ENCODE peak calls at places on chromosomes 16 and 17, in ten cellular contexts. One of them, this sample, is unnamed.

GRCh38 chr16:73890524-73891500 is 405.8 kb upstream of the PSMD7 start:
- DNase-seq in GM12878: no peak
- DNase-seq in tibial nerve: no peak
- DNase-seq in transverse colon: peak
- DNase-seq in Peyer's patch: no peak
- DNase-seq in breast epithelium: no peak
- DNase-seq in prostate gland: no peak
- DNase-seq in A549: no peak
- DNase-seq in adrenal gland: no peak
- DNase-seq in ovary: no peak
- DNase-seq in this sample: no peak

GRCh38 chr17:78971764-78972506 is 7.8 kb downstream of the LGALS3BP start:
- DNase-seq in adrenal gland: no peak
- DNase-seq in transverse colon: no peak
- DNase-seq in Peyer's patch: peak
- DNase-seq in A549: no peak
- DNase-seq in GM12878: no peak
- DNase-seq in prostate gland: no peak
- DNase-seq in breast epithelium: no peak
- DNase-seq in ovary: no peak
- DNase-seq in tibial nerve: no peak
- DNase-seq in this sample: no peak

GRCh38 chr16:27251561-27252205 is 16.9 kb downstream of the NSMCE1 start:
- DNase-seq in ovary: no peak
- DNase-seq in tibial nerve: no peak
- DNase-seq in Peyer's patch: no peak
- DNase-seq in transverse colon: no peak
- DNase-seq in adrenal gland: no peak
- DNase-seq in A549: no peak
- DNase-seq in breast epithelium: peak
- DNase-seq in GM12878: no peak
- DNase-seq in prostate gland: no peak
- DNase-seq in this sample: no peak

GRCh38 chr17:68377771-68378201 is 79.5 kb downstream of the WIPI1 start:
- DNase-seq in breast epithelium: no peak
- DNase-seq in transverse colon: no peak
- DNase-seq in GM12878: no peak
- DNase-seq in adrenal gland: no peak
- DNase-seq in ovary: no peak
- DNase-seq in tibial nerve: no peak
- DNase-seq in prostate gland: no peak
- DNase-seq in A549: no peak
- DNase-seq in Peyer's patch: no peak
- DNase-seq in this sample: no peak

GRCh38 chr16:48442379-48442778 is 57.2 kb upstream of the SIAH1 start:
- DNase-seq in breast epithelium: no peak
- DNase-seq in A549: no peak
- DNase-seq in prostate gland: no peak
- DNase-seq in transverse colon: no peak
- DNase-seq in ovary: no peak
- DNase-seq in adrenal gland: no peak
- DNase-seq in tibial nerve: no peak
- DNase-seq in GM12878: no peak
- DNase-seq in Peyer's patch: no peak
- DNase-seq in this sample: no peak

GRCh38 chr17:37147301-37147812 is 198.6 kb downstream of the AATF start:
- DNase-seq in prostate gland: peak
- DNase-seq in adrenal gland: no peak
- DNase-seq in ovary: no peak
- DNase-seq in tibial nerve: no peak
- DNase-seq in Peyer's patch: no peak
- DNase-seq in breast epithelium: no peak
- DNase-seq in A549: peak
- DNase-seq in transverse colon: no peak
- DNase-seq in GM12878: peak
- DNase-seq in this sample: no peak

GRCh38 chr17:41334899-41335298 is 15.7 kb downstream of the KRT33A start:
- DNase-seq in adrenal gland: no peak
- DNase-seq in prostate gland: no peak
- DNase-seq in tibial nerve: no peak
- DNase-seq in GM12878: no peak
- DNase-seq in A549: no peak
- DNase-seq in Peyer's patch: no peak
- DNase-seq in ovary: no peak
- DNase-seq in breast epithelium: no peak
- DNase-seq in transverse colon: no peak
- DNase-seq in this sample: no peak

GRCh38 chr16:66662445-66663194 is 33.9 kb downstream of the CMTM4 start:
- DNase-seq in Peyer's patch: no peak
- DNase-seq in transverse colon: no peak
- DNase-seq in adrenal gland: no peak
- DNase-seq in tibial nerve: peak
- DNase-seq in breast epithelium: no peak
- DNase-seq in A549: peak
- DNase-seq in GM12878: no peak
- DNase-seq in prostate gland: no peak
- DNase-seq in ovary: no peak
- DNase-seq in this sample: no peak

GRCh38 chr16:74769791-74770190 is 4.8 kb downstream of the FA2H start:
- DNase-seq in breast epithelium: no peak
- DNase-seq in prostate gland: no peak
- DNase-seq in transverse colon: no peak
- DNase-seq in Peyer's patch: no peak
- DNase-seq in GM12878: no peak
- DNase-seq in adrenal gland: no peak
- DNase-seq in A549: no peak
- DNase-seq in tibial nerve: no peak
- DNase-seq in ovary: no peak
- DNase-seq in this sample: no peak

GRCh38 chr16:87463722-87464690 is 28.8 kb downstream of the ZCCHC14 start:
- DNase-seq in prostate gland: no peak
- DNase-seq in GM12878: no peak
- DNase-seq in Peyer's patch: no peak
- DNase-seq in transverse colon: peak
- DNase-seq in breast epithelium: no peak
- DNase-seq in tibial nerve: peak
- DNase-seq in adrenal gland: peak
- DNase-seq in ovary: peak
- DNase-seq in A549: no peak
- DNase-seq in this sample: no peak

GRCh38 chr17:58283674-58284612 is 3.2 kb upstream of the MPO start:
- DNase-seq in Peyer's patch: no peak
- DNase-seq in breast epithelium: peak
- DNase-seq in ovary: no peak
- DNase-seq in adrenal gland: no peak
- DNase-seq in GM12878: no peak
- DNase-seq in A549: no peak
- DNase-seq in prostate gland: no peak
- DNase-seq in tibial nerve: peak
- DNase-seq in transverse colon: no peak
- DNase-seq in this sample: no peak

GRCh38 chr16:82954224-82954929 is 327.6 kb downstream of the CDH13 start:
- DNase-seq in GM12878: no peak
- DNase-seq in Peyer's patch: no peak
- DNase-seq in breast epithelium: no peak
- DNase-seq in A549: no peak
- DNase-seq in ovary: no peak
- DNase-seq in prostate gland: no peak
- DNase-seq in tibial nerve: no peak
- DNase-seq in transverse colon: no peak
- DNase-seq in adrenal gland: no peak
- DNase-seq in this sample: no peak

GRCh38 chr16:62190426-62190825 is 154.2 kb upstream of the CDH8 start:
- DNase-seq in GM12878: no peak
- DNase-seq in ovary: no peak
- DNase-seq in adrenal gland: no peak
- DNase-seq in prostate gland: no peak
- DNase-seq in A549: no peak
- DNase-seq in breast epithelium: no peak
- DNase-seq in tibial nerve: no peak
- DNase-seq in Peyer's patch: no peak
- DNase-seq in transverse colon: no peak
- DNase-seq in this sample: no peak

DNA sequence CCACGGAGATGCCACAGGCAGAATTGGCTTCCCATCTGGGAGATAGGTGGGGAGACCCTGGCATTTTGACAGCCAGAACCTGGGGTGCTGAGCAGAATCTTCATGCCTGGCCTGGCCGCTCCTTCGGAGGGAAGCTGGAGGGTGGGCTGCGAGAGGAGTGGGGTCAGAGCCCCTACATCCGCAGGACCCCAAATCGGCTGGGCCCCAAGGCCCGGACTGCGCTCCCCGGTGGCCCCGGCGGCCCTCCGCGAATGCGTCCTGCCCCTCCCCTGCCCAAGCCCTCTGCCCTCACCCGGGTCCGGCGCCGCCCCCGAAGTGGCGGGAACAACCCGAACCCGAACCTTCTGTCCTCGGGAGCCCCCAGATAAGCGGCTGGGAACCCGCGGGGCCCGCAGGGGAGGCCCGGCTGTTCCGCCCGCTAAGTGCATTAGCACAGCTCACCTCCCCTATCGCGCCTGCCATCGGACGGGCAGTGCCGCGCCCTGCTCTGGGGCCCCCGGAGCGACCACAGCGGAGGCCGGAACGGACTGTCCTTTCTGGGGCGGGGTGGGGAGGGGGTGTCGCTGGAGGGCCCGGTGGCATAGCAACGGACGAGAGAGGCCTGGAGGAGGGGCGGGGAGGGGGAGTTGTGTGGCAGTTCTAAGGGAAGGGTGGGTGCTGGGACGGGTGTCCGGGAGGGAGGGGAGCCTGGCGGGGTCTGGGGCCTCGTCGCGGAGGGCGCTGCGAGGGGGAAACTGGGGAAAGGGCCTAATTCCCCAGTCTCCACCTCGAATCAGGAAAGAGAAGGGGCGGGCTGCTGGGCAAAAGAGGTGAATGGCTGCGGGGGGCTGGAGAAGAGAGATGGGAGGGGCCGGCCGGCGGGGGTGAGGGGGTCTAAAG is 752 bp upstream of the PNMT start:
- DNase-seq in breast epithelium: no peak
- DNase-seq in ovary: no peak
- DNase-seq in prostate gland: no peak
- DNase-seq in tibial nerve: no peak
- DNase-seq in A549: no peak
- DNase-seq in transverse colon: peak
- DNase-seq in adrenal gland: no peak
- DNase-seq in GM12878: no peak
- DNase-seq in Peyer's patch: peak
- DNase-seq in this sample: no peak
- TF ChIP-seq POLR2A in breast epithelium: no peak
- TF ChIP-seq POLR2A in ovary: no peak
- TF ChIP-seq POLR2A in prostate gland: no peak
- TF ChIP-seq POLR2A in tibial nerve: no peak
- TF ChIP-seq POLR2A in A549: no peak
- TF ChIP-seq POLR2A in transverse colon: no peak
- TF ChIP-seq POLR2A in adrenal gland: no peak
- TF ChIP-seq POLR2A in GM12878: no peak
- TF ChIP-seq POLR2A in Peyer's patch: no peak
- TF ChIP-seq POLR2A in this sample: peak

GRCh38 chr16:3087243-3087791 is 11.8 kb downstream of the ZSCAN10 start:
- DNase-seq in prostate gland: no peak
- DNase-seq in A549: no peak
- DNase-seq in Peyer's patch: no peak
- DNase-seq in ovary: no peak
- DNase-seq in transverse colon: no peak
- DNase-seq in tibial nerve: no peak
- DNase-seq in breast epithelium: no peak
- DNase-seq in GM12878: no peak
- DNase-seq in adrenal gland: peak
- DNase-seq in this sample: no peak
- TF ChIP-seq CTCF in prostate gland: peak
- TF ChIP-seq CTCF in A549: peak
- TF ChIP-seq CTCF in Peyer's patch: peak
- TF ChIP-seq CTCF in ovary: no peak
- TF ChIP-seq CTCF in transverse colon: no peak
- TF ChIP-seq CTCF in tibial nerve: no peak
- TF ChIP-seq CTCF in breast epithelium: no peak
- TF ChIP-seq CTCF in GM12878: peak
- TF ChIP-seq CTCF in adrenal gland: no peak
- TF ChIP-seq CTCF in this sample: peak

GRCh38 chr16:85370543-85370880 is 242.6 kb upstream of the GSE1 start:
- DNase-seq in tibial nerve: no peak
- DNase-seq in Peyer's patch: no peak
- DNase-seq in A549: no peak
- DNase-seq in transverse colon: no peak
- DNase-seq in ovary: no peak
- DNase-seq in prostate gland: no peak
- DNase-seq in GM12878: no peak
- DNase-seq in adrenal gland: no peak
- DNase-seq in breast epithelium: no peak
- DNase-seq in this sample: no peak
- H3K27ac ChIP-seq in tibial nerve: peak
- H3K27ac ChIP-seq in Peyer's patch: no peak
- H3K27ac ChIP-seq in A549: peak
- H3K27ac ChIP-seq in transverse colon: peak
- H3K27ac ChIP-seq in ovary: no peak
- H3K27ac ChIP-seq in prostate gland: peak
- H3K27ac ChIP-seq in GM12878: no peak
- H3K27ac ChIP-seq in adrenal gland: peak
- H3K27ac ChIP-seq in breast epithelium: peak
- H3K27ac ChIP-seq in this sample: peak

GRCh38 chr17:39198186-39198566 is 707 bp upstream of the CACNB1 start:
- DNase-seq in transverse colon: no peak
- DNase-seq in adrenal gland: no peak
- DNase-seq in ovary: no peak
- DNase-seq in tibial nerve: peak
- DNase-seq in Peyer's patch: no peak
- DNase-seq in GM12878: no peak
- DNase-seq in breast epithelium: no peak
- DNase-seq in A549: no peak
- DNase-seq in prostate gland: no peak
- DNase-seq in this sample: no peak

GRCh38 chr17:39196820-39197331 is 593 bp downstream of the CACNB1 start:
- DNase-seq in A549: peak
- DNase-seq in adrenal gland: peak
- DNase-seq in ovary: peak
- DNase-seq in tibial nerve: no peak
- DNase-seq in GM12878: no peak
- DNase-seq in breast epithelium: no peak
- DNase-seq in prostate gland: no peak
- DNase-seq in Peyer's patch: no peak
- DNase-seq in transverse colon: peak
- DNase-seq in this sample: peak

GRCh38 chr17:39195568-39196160 is 1.8 kb downstream of the CACNB1 start:
- DNase-seq in Peyer's patch: no peak
- DNase-seq in GM12878: no peak
- DNase-seq in tibial nerve: no peak
- DNase-seq in A549: no peak
- DNase-seq in transverse colon: peak
- DNase-seq in adrenal gland: no peak
- DNase-seq in breast epithelium: no peak
- DNase-seq in prostate gland: no peak
- DNase-seq in ovary: no peak
- DNase-seq in this sample: peak

GRCh38 chr17:39196191-39196819 is 1.2 kb downstream of the CACNB1 start:
- DNase-seq in A549: no peak
- DNase-seq in Peyer's patch: no peak
- DNase-seq in breast epithelium: no peak
- DNase-seq in ovary: no peak
- DNase-seq in transverse colon: peak
- DNase-seq in GM12878: no peak
- DNase-seq in tibial nerve: no peak
- DNase-seq in prostate gland: no peak
- DNase-seq in adrenal gland: no peak
- DNase-seq in this sample: peak

GRCh38 chr17:39197380-39198185 is at the start of gene CACNB1:
- DNase-seq in Peyer's patch: peak
- DNase-seq in tibial nerve: peak
- DNase-seq in ovary: peak
- DNase-seq in prostate gland: peak
- DNase-seq in A549: peak
- DNase-seq in transverse colon: peak
- DNase-seq in GM12878: no peak
- DNase-seq in adrenal gland: peak
- DNase-seq in breast epithelium: no peak
- DNase-seq in this sample: peak
- TF ChIP-seq POLR2A in Peyer's patch: no peak
- TF ChIP-seq POLR2A in tibial nerve: peak
- TF ChIP-seq POLR2A in ovary: peak
- TF ChIP-seq POLR2A in prostate gland: peak
- TF ChIP-seq POLR2A in A549: peak
- TF ChIP-seq POLR2A in transverse colon: no peak
- TF ChIP-seq POLR2A in GM12878: peak
- TF ChIP-seq POLR2A in adrenal gland: peak
- TF ChIP-seq POLR2A in breast epithelium: no peak
- TF ChIP-seq POLR2A in this sample: peak

This sample was measured in gastrocnemius medialis.